ENCODE peak calls at places on chromosomes 2 and 18, in seven cellular contexts. Z is GM18507; O is heart left ventricle; N is PC-3; H is left cardiac atrium; J is stimulated activated CD4-positive, alpha-beta T cell treated with anti-CD3 and anti-CD28 coated beads, Interleukin-4, amount 100 ng/mL, for 48 hours; M is pancreas. S is an unnamed sample.
A peak's percentile ranks its signal among the peaks of the same experiment; 100 is the strongest.

GRCh38 chr18:69885841-69886531 is 61.7 kb downstream of the CD226 start:
- DNase-seq in N (no peak), Z (peak; percentile 28), J (peak; percentile 53), O (no peak), M (no peak), H (no peak), S (no peak)

GRCh38 chr2:220648628-220649027 is 923.5 kb downstream of the EPHA4 start:
- DNase-seq in Z (no peak), N (peak; percentile 14), M (no peak), H (no peak), O (no peak), J (no peak), S (no peak)

GRCh38 chr2:168180914-168181313 is 66.5 kb downstream of the STK39 start:
- DNase-seq in H (no peak), J (no peak), N (peak; percentile 41), O (no peak), M (no peak), Z (no peak), S (no peak)

GRCh38 chr2:24334245-24334633 is 26.1 kb downstream of the ITSN2 start:
- DNase-seq in H (no peak), Z (no peak), O (no peak), N (peak; percentile 35), M (no peak), J (no peak), S (no peak)

GRCh38 chr2:153287109-153287801 is 191.3 kb downstream of the RPRM start:
- DNase-seq in Z (no peak), N (peak; percentile 12), M (no peak), O (no peak), H (no peak), J (no peak), S (peak; percentile 71)

GRCh38 chr2:194205568-194206227 is 1451.3 kb upstream of the SLC39A10 start:
- DNase-seq in O (no peak), J (no peak), Z (no peak), H (no peak), N (no peak), M (no peak), S (no peak)

GRCh38 chr2:111618953-111619902 is 264.8 kb downstream of the ANAPC1 start:
- DNase-seq in M (no peak), H (no peak), J (no peak), Z (no peak), N (no peak), O (no peak), S (no peak)

GRCh38 chr2:45654250-45654649 is 2.8 kb downstream of the PRKCE start:
- DNase-seq in O (no peak), N (no peak), M (no peak), J (no peak), H (no peak), Z (no peak), S (no peak)

GRCh38 chr2:225017713-225018112 is 24.6 kb downstream of the DOCK10 start:
- DNase-seq in O (no peak), H (no peak), J (no peak), N (no peak), Z (no peak), M (no peak), S (no peak)

S was measured in Right ventricle myocardium inferior.